ENCODE peak calls at places on chromosomes 2 and 18, in seven cellular contexts. O is mucosa of gallbladder, I is NCI-H1092, B is NCI-H1105 treated with DMSO at 0.1 percent for 48 hours, D is SW 1271, V is GM12891, Q is HAP-1. X is an unnamed sample.

GRCh38 chr2:76998713-76999112 is 523.5 kb downstream of the LRRTM4 start:
- DNase-seq in V (no peak), Q (no peak), B (no peak), I (no peak), D (no peak), O (no peak), X (no peak)

GRCh38 chr2:204325468-204325867 is 219.8 kb upstream of the PARD3B start:
- DNase-seq in D (peak), V (peak), Q (peak), I (peak), B (peak), O (peak), X (no peak)

GRCh38 chr18:69469444-69469919 is 68.8 kb downstream of the DOK6 start:
- DNase-seq in Q (peak), I (no peak), B (no peak), V (no peak), D (no peak), O (no peak), X (no peak)

GRCh38 chr2:73979686-73980085 is 5.0 kb upstream of the TET3 start:
- DNase-seq in Q (peak), I (no peak), D (peak), V (no peak), B (no peak), O (no peak), X (no peak)

GRCh38 chr18:2893676-2894075 is 46.9 kb downstream of the EMILIN2 start:
- DNase-seq in O (no peak), V (no peak), D (no peak), I (no peak), Q (no peak), B (no peak), X (no peak)

GRCh38 chr2:112483821-112484220 is 1.9 kb downstream of the TTL start:
- DNase-seq in V (no peak), I (no peak), B (no peak), D (no peak), Q (no peak), O (no peak), X (no peak)

GRCh38 chr2:23375448-23375847 is 9.5 kb upstream of the KLHL29 start:
- DNase-seq in O (no peak), V (no peak), I (no peak), D (peak), B (no peak), Q (peak), X (no peak)

GRCh38 chr2:226611944-226612318 is 187.7 kb downstream of the IRS1 start:
- DNase-seq in Q (no peak), V (no peak), D (no peak), I (no peak), B (no peak), O (no peak), X (no peak)

GRCh38 chr2:145123606-145124005 is 603.7 kb upstream of the ZEB2 start:
- DNase-seq in Q (no peak), O (peak), D (no peak), B (no peak), V (no peak), I (no peak), X (peak)

GRCh38 chr2:10079931-10080535 is at the start of gene CYS1:
- DNase-seq in D (no peak), I (no peak), B (no peak), O (no peak), Q (peak), V (peak), X (no peak)

GRCh38 chr2:180823546-180824141 is 156.8 kb upstream of the UBE2E3 start:
- DNase-seq in O (no peak), I (no peak), V (no peak), D (peak), Q (no peak), B (no peak), X (no peak)

GRCh38 chr2:210128961-210129360 is 42.2 kb downstream of the KANSL1L start:
- DNase-seq in D (no peak), O (no peak), I (no peak), V (no peak), B (peak), Q (peak), X (no peak)

GRCh38 chr2:233210843-233211600 is 40.5 kb upstream of the ATG16L1 start:
- DNase-seq in D (peak), I (no peak), Q (no peak), B (no peak), O (peak), V (no peak), X (peak)

GRCh38 chr18:58361212-58361611 is 267.7 kb downstream of the ALPK2 start:
- DNase-seq in V (no peak), I (no peak), O (no peak), Q (no peak), D (no peak), B (no peak), X (no peak)

GRCh38 chr2:173922760-173923159 is 42.4 kb downstream of the SP3 start:
- DNase-seq in B (no peak), Q (no peak), O (no peak), D (no peak), V (no peak), I (no peak), X (no peak)

GRCh38 chr2:236703906-236704305 is 134.3 kb downstream of the ACKR3 start:
- DNase-seq in O (no peak), D (no peak), Q (no peak), I (no peak), V (no peak), B (no peak), X (no peak)

GRCh38 chr2:140589273-140589672 is 1541.5 kb downstream of the LRP1B start:
- DNase-seq in D (no peak), I (no peak), V (no peak), O (no peak), Q (no peak), B (no peak), X (no peak)

GRCh38 chr2:29212009-29212408 is 96.8 kb downstream of the CLIP4 start:
- DNase-seq in B (no peak), O (no peak), V (no peak), Q (no peak), I (no peak), D (no peak), X (no peak)